ENCODE peak calls at places on chromosomes 12 and 14, in four cellular contexts. One of them, this sample, is unnamed.

GRCh38 chr14:104594310-104595046 is 10.1 kb downstream of the TMEM179 start:
- DNase-seq in endodermal cell: no peak
- DNase-seq in mucosa of descending colon: no peak
- DNase-seq in GM20000: no peak
- DNase-seq in this sample: no peak

GRCh38 chr14:102392506-102392905 is 29.8 kb downstream of the TECPR2 start:
- DNase-seq in mucosa of descending colon: no peak
- DNase-seq in GM20000: no peak
- DNase-seq in endodermal cell: no peak
- DNase-seq in this sample: no peak

GRCh38 chr14:24197066-24197465 is 1.8 kb upstream of the TM9SF1 start:
- DNase-seq in endodermal cell: no peak
- DNase-seq in mucosa of descending colon: no peak
- DNase-seq in GM20000: no peak
- DNase-seq in this sample: no peak

GRCh38 chr12:5437657-5438056 is 5.7 kb downstream of the NTF3 start:
- DNase-seq in endodermal cell: no peak
- DNase-seq in mucosa of descending colon: no peak
- DNase-seq in GM20000: no peak
- DNase-seq in this sample: no peak

GRCh38 chr12:58425481-58426392 is 484.4 kb downstream of the ATP23 start:
- DNase-seq in GM20000: peak
- DNase-seq in endodermal cell: peak
- DNase-seq in mucosa of descending colon: peak
- DNase-seq in this sample: peak

GRCh38 chr14:66403183-66403582 is 83.0 kb upstream of the CCDC196 start:
- DNase-seq in endodermal cell: no peak
- DNase-seq in GM20000: peak
- DNase-seq in mucosa of descending colon: no peak
- DNase-seq in this sample: peak

GRCh38 chr12:51536159-51536558 is 54.9 kb upstream of the SCN8A start:
- DNase-seq in mucosa of descending colon: no peak
- DNase-seq in GM20000: no peak
- DNase-seq in endodermal cell: no peak
- DNase-seq in this sample: no peak

GRCh38 chr12:13864081-13864673 is 117.2 kb downstream of the GRIN2B start:
- DNase-seq in mucosa of descending colon: peak
- DNase-seq in GM20000: peak
- DNase-seq in endodermal cell: peak
- DNase-seq in this sample: peak

GRCh38 chr14:105473033-105473676 is 1.5 kb upstream of the CRIP2 start:
- DNase-seq in mucosa of descending colon: no peak
- DNase-seq in endodermal cell: no peak
- DNase-seq in GM20000: no peak
- DNase-seq in this sample: no peak

GRCh38 chr12:124767075-124767821 is 96.4 kb downstream of the SCARB1 start:
- DNase-seq in endodermal cell: peak
- DNase-seq in GM20000: peak
- DNase-seq in mucosa of descending colon: peak
- DNase-seq in this sample: peak

GRCh38 chr12:14913381-14913781 is 25.0 kb downstream of the ERP27 start:
- DNase-seq in mucosa of descending colon: no peak
- DNase-seq in GM20000: no peak
- DNase-seq in endodermal cell: peak
- DNase-seq in this sample: no peak

GRCh38 chr12:26768611-26769603 is 64.1 kb downstream of the ITPR2 start:
- DNase-seq in endodermal cell: no peak
- DNase-seq in mucosa of descending colon: no peak
- DNase-seq in GM20000: no peak
- DNase-seq in this sample: no peak

GRCh38 chr12:1339608-1340319 is 254.6 kb downstream of the FBXL14 start:
- DNase-seq in GM20000: no peak
- DNase-seq in endodermal cell: no peak
- DNase-seq in mucosa of descending colon: no peak
- DNase-seq in this sample: no peak

GRCh38 chr12:47931187-47931586 is 26.4 kb upstream of the VDR start:
- DNase-seq in mucosa of descending colon: no peak
- DNase-seq in GM20000: no peak
- DNase-seq in endodermal cell: peak
- DNase-seq in this sample: no peak

GRCh38 chr14:95098984-95099599 is 58.2 kb downstream of the DICER1 start:
- DNase-seq in mucosa of descending colon: peak
- DNase-seq in endodermal cell: peak
- DNase-seq in GM20000: peak
- DNase-seq in this sample: no peak

GRCh38 chr12:109953656-109954055 is 42.5 kb downstream of the GIT2 start:
- DNase-seq in mucosa of descending colon: no peak
- DNase-seq in endodermal cell: no peak
- DNase-seq in GM20000: no peak
- DNase-seq in this sample: no peak

GRCh38 chr12:111168009-111168786 is 200.7 kb downstream of the PHETA1 start:
- DNase-seq in endodermal cell: no peak
- DNase-seq in mucosa of descending colon: no peak
- DNase-seq in GM20000: no peak
- DNase-seq in this sample: no peak

GRCh38 chr12:75990189-75990912 is 41.2 kb downstream of the PHLDA1 start:
- DNase-seq in GM20000: no peak
- DNase-seq in endodermal cell: no peak
- DNase-seq in mucosa of descending colon: no peak
- DNase-seq in this sample: no peak

GRCh38 chr14:75005357-75005756 is 2.6 kb downstream of the EIF2B2 start:
- DNase-seq in GM20000: no peak
- DNase-seq in endodermal cell: no peak
- DNase-seq in mucosa of descending colon: no peak
- DNase-seq in this sample: no peak

GRCh38 chr14:99322731-99323599 is 51.0 kb upstream of the BCL11B start:
- DNase-seq in endodermal cell: peak
- DNase-seq in GM20000: peak
- DNase-seq in mucosa of descending colon: no peak
- DNase-seq in this sample: peak

GRCh38 chr14:25048170-25049126 is 1.5 kb downstream of the STXBP6 start:
- DNase-seq in mucosa of descending colon: peak
- DNase-seq in GM20000: no peak
- DNase-seq in endodermal cell: peak
- DNase-seq in this sample: no peak

GRCh38 chr14:100279563-100279962 is 26.7 kb downstream of the SLC25A29 start:
- DNase-seq in mucosa of descending colon: no peak
- DNase-seq in endodermal cell: peak
- DNase-seq in GM20000: no peak
- DNase-seq in this sample: no peak

GRCh38 chr12:52074656-52075408 is 4.7 kb upstream of the SMIM41 start:
- DNase-seq in mucosa of descending colon: no peak
- DNase-seq in GM20000: no peak
- DNase-seq in endodermal cell: no peak
- DNase-seq in this sample: no peak

GRCh38 chr12:62859203-62859799 is 75.6 kb downstream of the PPM1H start:
- DNase-seq in GM20000: no peak
- DNase-seq in mucosa of descending colon: no peak
- DNase-seq in endodermal cell: no peak
- DNase-seq in this sample: no peak

GRCh38 chr14:100556936-100557505 is 30.2 kb downstream of the BEGAIN start:
- DNase-seq in GM20000: no peak
- DNase-seq in mucosa of descending colon: no peak
- DNase-seq in endodermal cell: no peak
- DNase-seq in this sample: no peak

GRCh38 chr12:106301241-106301610 is 1.3 kb upstream of the TCP11L2 start:
- DNase-seq in GM20000: no peak
- DNase-seq in mucosa of descending colon: no peak
- DNase-seq in endodermal cell: peak
- DNase-seq in this sample: no peak

GRCh38 chr12:28536088-28536487 is 345.8 kb downstream of the CCDC91 start:
- DNase-seq in GM20000: no peak
- DNase-seq in endodermal cell: no peak
- DNase-seq in mucosa of descending colon: no peak
- DNase-seq in this sample: no peak

GRCh38 chr14:29527286-29527685 is 400.4 kb downstream of the PRKD1 start:
- DNase-seq in GM20000: no peak
- DNase-seq in mucosa of descending colon: no peak
- DNase-seq in endodermal cell: no peak
- DNase-seq in this sample: no peak

GRCh38 chr14:29528889-29529288 is 398.8 kb downstream of the PRKD1 start:
- DNase-seq in endodermal cell: no peak
- DNase-seq in mucosa of descending colon: no peak
- DNase-seq in GM20000: no peak
- DNase-seq in this sample: no peak

DNA sequence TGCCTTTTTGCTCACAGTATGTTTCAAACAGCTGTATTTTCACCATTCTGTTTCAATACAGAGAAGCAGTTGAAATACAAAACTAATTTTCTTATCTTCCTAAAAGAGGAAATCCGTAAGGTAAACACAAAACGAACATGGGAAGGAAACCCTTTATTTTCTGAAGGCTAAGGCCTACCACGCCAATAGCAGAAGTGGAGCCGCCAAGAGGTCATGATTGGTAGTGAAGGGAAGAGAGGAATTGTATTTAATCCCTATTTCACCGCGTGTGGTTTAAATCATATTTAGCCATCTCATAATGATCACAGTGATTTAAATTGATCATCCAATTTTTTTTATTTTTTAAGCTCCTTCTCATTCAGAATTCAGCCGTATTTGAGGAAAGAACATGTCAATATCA is 398.2 kb downstream of the PRKD1 start:
- DNase-seq in mucosa of descending colon: no peak
- DNase-seq in GM20000: no peak
- DNase-seq in endodermal cell: peak
- DNase-seq in this sample: no peak
- TF ChIP-seq CTCF in mucosa of descending colon: no peak
- TF ChIP-seq CTCF in GM20000: no peak
- TF ChIP-seq CTCF in endodermal cell: peak
- TF ChIP-seq CTCF in this sample: no peak

GRCh38 chr12:32918890-32919791 is 22.6 kb upstream of the PKP2 start:
- DNase-seq in mucosa of descending colon: no peak
- DNase-seq in endodermal cell: peak
- DNase-seq in GM20000: no peak
- DNase-seq in this sample: peak
- TF ChIP-seq CTCF in mucosa of descending colon: peak
- TF ChIP-seq CTCF in endodermal cell: peak
- TF ChIP-seq CTCF in GM20000: no peak
- TF ChIP-seq CTCF in this sample: peak

GRCh38 chr14:54550514-54550913 is 16.4 kb upstream of the SAMD4A start:
- DNase-seq in mucosa of descending colon: no peak
- DNase-seq in GM20000: no peak
- DNase-seq in endodermal cell: no peak
- DNase-seq in this sample: no peak

GRCh38 chr14:54556535-54556934 is 10.4 kb upstream of the SAMD4A start:
- DNase-seq in GM20000: no peak
- DNase-seq in endodermal cell: peak
- DNase-seq in mucosa of descending colon: no peak
- DNase-seq in this sample: no peak

GRCh38 chr14:54549862-54550261 is 17.1 kb upstream of the SAMD4A start:
- DNase-seq in mucosa of descending colon: no peak
- DNase-seq in endodermal cell: no peak
- DNase-seq in GM20000: no peak
- DNase-seq in this sample: no peak

GRCh38 chr14:54554401-54554800 is 12.5 kb upstream of the SAMD4A start:
- DNase-seq in GM20000: no peak
- DNase-seq in endodermal cell: no peak
- DNase-seq in mucosa of descending colon: no peak
- DNase-seq in this sample: no peak

DNA sequence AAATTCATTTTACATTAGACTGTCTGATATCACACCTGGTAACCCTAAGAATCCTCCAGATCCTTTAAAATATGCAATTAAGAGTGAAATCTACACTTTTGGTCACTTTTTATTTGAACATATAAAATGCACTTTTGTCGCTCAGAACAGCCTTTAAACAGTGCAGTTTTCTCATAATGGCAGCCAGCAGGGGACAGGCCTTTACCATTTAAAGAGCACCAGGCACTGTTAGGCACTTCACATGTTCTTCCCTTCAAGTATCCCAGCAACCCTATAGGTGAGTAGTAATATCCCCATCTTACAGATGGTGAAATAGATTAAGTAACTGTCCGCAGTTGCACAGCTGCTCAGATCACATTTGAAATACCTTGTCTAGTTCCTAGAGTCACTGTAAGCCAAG is 11.3 kb upstream of the SAMD4A start:
- DNase-seq in endodermal cell: no peak
- DNase-seq in GM20000: no peak
- DNase-seq in mucosa of descending colon: no peak
- DNase-seq in this sample: no peak
- TF ChIP-seq CTCF in endodermal cell: no peak
- TF ChIP-seq CTCF in GM20000: no peak
- TF ChIP-seq CTCF in mucosa of descending colon: no peak
- TF ChIP-seq CTCF in this sample: no peak

DNA sequence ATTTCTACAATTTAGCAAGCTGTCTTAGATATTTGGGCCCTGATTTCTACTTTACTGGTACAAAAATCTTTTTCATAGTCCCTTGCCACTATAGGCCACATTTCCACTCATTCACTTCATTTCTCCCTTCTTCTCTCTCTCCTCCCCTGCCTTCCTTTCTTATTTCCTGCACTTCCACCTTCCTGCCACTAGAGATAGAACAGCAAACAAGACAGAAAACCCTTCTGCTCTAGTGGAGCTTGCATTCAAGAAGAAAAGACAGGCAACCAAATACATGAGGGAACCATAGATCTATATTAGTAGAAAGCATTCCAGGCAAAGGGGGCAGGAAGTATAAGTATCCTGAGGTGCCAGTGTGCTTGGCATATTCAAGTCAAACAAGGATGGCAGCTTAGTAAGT is 623.5 kb downstream of the FLRT2 start:
- DNase-seq in mucosa of descending colon: no peak
- DNase-seq in endodermal cell: peak
- DNase-seq in GM20000: no peak
- DNase-seq in this sample: no peak
- TF ChIP-seq CTCF in mucosa of descending colon: no peak
- TF ChIP-seq CTCF in endodermal cell: peak
- TF ChIP-seq CTCF in GM20000: no peak
- TF ChIP-seq CTCF in this sample: no peak

GRCh38 chr14:93114713-93115068 is 1.0 kb downstream of the ITPK1 start:
- DNase-seq in GM20000: no peak
- DNase-seq in mucosa of descending colon: peak
- DNase-seq in endodermal cell: peak
- DNase-seq in this sample: no peak
- TF ChIP-seq CTCF in GM20000: no peak
- TF ChIP-seq CTCF in mucosa of descending colon: no peak
- TF ChIP-seq CTCF in endodermal cell: no peak
- TF ChIP-seq CTCF in this sample: no peak

GRCh38 chr14:71187633-71188356 is 280.5 kb downstream of the PCNX1 start:
- DNase-seq in GM20000: no peak
- DNase-seq in mucosa of descending colon: no peak
- DNase-seq in endodermal cell: peak
- DNase-seq in this sample: no peak
- TF ChIP-seq CTCF in GM20000: no peak
- TF ChIP-seq CTCF in mucosa of descending colon: no peak
- TF ChIP-seq CTCF in endodermal cell: no peak
- TF ChIP-seq CTCF in this sample: no peak

GRCh38 chr12:108634225-108634795 is 616 bp upstream of the SELPLG start:
- DNase-seq in endodermal cell: peak
- DNase-seq in GM20000: no peak
- DNase-seq in mucosa of descending colon: no peak
- DNase-seq in this sample: no peak
- TF ChIP-seq CTCF in endodermal cell: no peak
- TF ChIP-seq CTCF in GM20000: no peak
- TF ChIP-seq CTCF in mucosa of descending colon: no peak
- TF ChIP-seq CTCF in this sample: no peak

This sample was measured in GM10248.